ENCODE peak calls at places on chromosome 17, in five cellular contexts. Y, P, I, Z and R are unnamed samples.

GRCh38 chr17:4574448-4575045 is 9.8 kb upstream of the SMTNL2 start:
- DNase-seq in Y (no peak), P (no peak), I (no peak), Z (no peak), R (no peak)

GRCh38 chr17:46950997-46951621 is 27.9 kb downstream of the RPRML start:
- DNase-seq in Y (no peak), P (no peak), I (no peak), Z (no peak), R (no peak)

GRCh38 chr17:35605753-35606152 is 18.6 kb downstream of the AP2B1 start:
- DNase-seq in Y (no peak), P (no peak), I (no peak), Z (no peak), R (no peak)

GRCh38 chr17:51260960-51261958 is 913 bp downstream of the UTP18 start:
- DNase-seq in Y (no peak), P (peak), I (peak), Z (peak), R (no peak)

GRCh38 chr17:42049834-42050359 is 504 bp downstream of the C17orf113 start:
- DNase-seq in Y (no peak), P (peak), I (no peak), Z (no peak), R (no peak)

GRCh38 chr17:45273551-45273957 is 11.7 kb upstream of the SPATA32 start:
- DNase-seq in Y (no peak), P (no peak), I (no peak), Z (no peak), R (peak)

GRCh38 chr17:10316986-10317834 is 55.6 kb downstream of the MYH13 start:
- DNase-seq in Y (no peak), P (peak), I (peak), Z (no peak), R (peak)

GRCh38 chr17:57803026-57803425 is 46.8 kb downstream of the MRPS23 start:
- DNase-seq in Y (no peak), P (no peak), I (no peak), Z (no peak), R (no peak)